ENCODE peak calls at places on chromosomes 12 and 14, in six cellular contexts. One of them, this sample, is unnamed.

GRCh38 chr12:1777798-1778197 is 42.6 kb upstream of the LRTM2 start:
- DNase-seq in K562: no peak
- DNase-seq in H1: no peak
- DNase-seq in HepG2: no peak
- DNase-seq in GM12891: no peak
- DNase-seq in GM12878: no peak
- DNase-seq in this sample: no peak

GRCh38 chr12:98440165-98440581 is 75.2 kb upstream of the TMPO start:
- DNase-seq in K562: peak; percentile 64
- DNase-seq in H1: no peak
- DNase-seq in HepG2: no peak
- DNase-seq in GM12891: no peak
- DNase-seq in GM12878: no peak
- DNase-seq in this sample: no peak

GRCh38 chr12:43655586-43655985 is 103.0 kb downstream of the PUS7L start:
- DNase-seq in K562: no peak
- DNase-seq in H1: no peak
- DNase-seq in HepG2: no peak
- DNase-seq in GM12891: no peak
- DNase-seq in GM12878: no peak
- DNase-seq in this sample: no peak

GRCh38 chr12:10453144-10453543 is at the start of gene KLRC1:
- DNase-seq in K562: no peak
- DNase-seq in H1: no peak
- DNase-seq in HepG2: no peak
- DNase-seq in GM12891: no peak
- DNase-seq in GM12878: no peak
- DNase-seq in this sample: no peak

GRCh38 chr12:14768823-14769405 is 34.4 kb downstream of the WBP11 start:
- DNase-seq in K562: no peak
- DNase-seq in H1: peak; percentile 50
- DNase-seq in HepG2: no peak
- DNase-seq in GM12891: no peak
- DNase-seq in GM12878: peak; percentile 30
- DNase-seq in this sample: peak; percentile 2

GRCh38 chr12:93025145-93026103 is 96.3 kb upstream of the EEA1 start:
- DNase-seq in K562: peak; percentile 28
- DNase-seq in H1: no peak
- DNase-seq in HepG2: no peak
- DNase-seq in GM12891: no peak
- DNase-seq in GM12878: peak; percentile 63
- DNase-seq in this sample: no peak

GRCh38 chr12:99605-100004 is 33.0 kb downstream of the IQSEC3 start:
- DNase-seq in K562: no peak
- DNase-seq in H1: no peak
- DNase-seq in HepG2: no peak
- DNase-seq in GM12891: no peak
- DNase-seq in GM12878: no peak
- DNase-seq in this sample: no peak

GRCh38 chr12:49200882-49201594 is 12.2 kb upstream of the TUBA1A start:
- DNase-seq in K562: peak; percentile 63
- DNase-seq in H1: no peak
- DNase-seq in HepG2: no peak
- DNase-seq in GM12891: peak; percentile 30
- DNase-seq in GM12878: peak; percentile 17
- DNase-seq in this sample: no peak

GRCh38 chr12:99418379-99418778 is 229.2 kb upstream of the GARIN6 start:
- DNase-seq in K562: no peak
- DNase-seq in H1: no peak
- DNase-seq in HepG2: no peak
- DNase-seq in GM12891: no peak
- DNase-seq in GM12878: no peak
- DNase-seq in this sample: no peak

GRCh38 chr12:14367097-14367661 is 1.7 kb downstream of the ATF7IP start:
- DNase-seq in K562: no peak
- DNase-seq in H1: no peak
- DNase-seq in HepG2: peak; percentile 29
- DNase-seq in GM12891: no peak
- DNase-seq in GM12878: peak; percentile 71
- DNase-seq in this sample: no peak

GRCh38 chr14:20657216-20658211 is 16.0 kb upstream of the OR6S1 start:
- DNase-seq in K562: peak; percentile 40
- DNase-seq in H1: peak; percentile 89
- DNase-seq in HepG2: peak; percentile 56
- DNase-seq in GM12891: no peak
- DNase-seq in GM12878: no peak
- DNase-seq in this sample: no peak

GRCh38 chr12:100900808-100901207 is 106.2 kb downstream of the ANO4 start:
- DNase-seq in K562: no peak
- DNase-seq in H1: no peak
- DNase-seq in HepG2: no peak
- DNase-seq in GM12891: no peak
- DNase-seq in GM12878: no peak
- DNase-seq in this sample: no peak

GRCh38 chr12:121697093-121697698 is 15.4 kb upstream of the TMEM120B start:
- DNase-seq in K562: peak; percentile 39
- DNase-seq in H1: no peak
- DNase-seq in HepG2: peak; percentile 53
- DNase-seq in GM12891: peak; percentile 26
- DNase-seq in GM12878: no peak
- DNase-seq in this sample: no peak

GRCh38 chr12:68434391-68435007 is 102.3 kb upstream of the MDM1 start:
- DNase-seq in K562: no peak
- DNase-seq in H1: no peak
- DNase-seq in HepG2: no peak
- DNase-seq in GM12891: no peak
- DNase-seq in GM12878: no peak
- DNase-seq in this sample: no peak

GRCh38 chr12:53931844-53932581 is 6.6 kb upstream of the HOXC13 start:
- DNase-seq in K562: no peak
- DNase-seq in H1: peak; percentile 38
- DNase-seq in HepG2: no peak
- DNase-seq in GM12891: no peak
- DNase-seq in GM12878: no peak
- DNase-seq in this sample: no peak

GRCh38 chr12:19971881-19972280 is 396.5 kb upstream of the PDE3A start:
- DNase-seq in K562: no peak
- DNase-seq in H1: no peak
- DNase-seq in HepG2: no peak
- DNase-seq in GM12891: no peak
- DNase-seq in GM12878: no peak
- DNase-seq in this sample: no peak

GRCh38 chr12:53051058-53051880 is 1.4 kb downstream of the TNS2 start:
- DNase-seq in K562: no peak
- DNase-seq in H1: no peak
- DNase-seq in HepG2: peak; percentile 82
- DNase-seq in GM12891: peak; percentile 3
- DNase-seq in GM12878: no peak
- DNase-seq in this sample: peak; percentile 8

GRCh38 chr12:11793896-11794295 is 144.4 kb downstream of the ETV6 start:
- DNase-seq in K562: no peak
- DNase-seq in H1: no peak
- DNase-seq in HepG2: no peak
- DNase-seq in GM12891: no peak
- DNase-seq in GM12878: no peak
- DNase-seq in this sample: no peak

GRCh38 chr12:43835264-43835655 is 621 bp upstream of the TMEM117 start:
- DNase-seq in K562: no peak
- DNase-seq in H1: no peak
- DNase-seq in HepG2: no peak
- DNase-seq in GM12891: no peak
- DNase-seq in GM12878: no peak
- DNase-seq in this sample: no peak

GRCh38 chr12:6829532-6830220 is 1.5 kb downstream of the P3H3 start:
- DNase-seq in K562: no peak
- DNase-seq in H1: peak; percentile 73
- DNase-seq in HepG2: peak; percentile 66
- DNase-seq in GM12891: no peak
- DNase-seq in GM12878: no peak
- DNase-seq in this sample: no peak
- TF ChIP-seq POLR2AphosphoS5 in K562: no peak
- TF ChIP-seq POLR2AphosphoS5 in H1: no peak
- TF ChIP-seq POLR2AphosphoS5 in HepG2: peak; percentile 78
- TF ChIP-seq POLR2AphosphoS5 in GM12891: no peak
- TF ChIP-seq POLR2AphosphoS5 in GM12878: no peak
- TF ChIP-seq POLR2AphosphoS5 in this sample: no peak

GRCh38 chr12:90321369-90321768 is 612.7 kb upstream of the ATP2B1 start:
- DNase-seq in K562: no peak
- DNase-seq in H1: no peak
- DNase-seq in HepG2: no peak
- DNase-seq in GM12891: no peak
- DNase-seq in GM12878: no peak
- DNase-seq in this sample: no peak
- TF ChIP-seq POLR2A in K562: no peak
- TF ChIP-seq POLR2A in H1: no peak
- TF ChIP-seq POLR2A in HepG2: no peak
- TF ChIP-seq POLR2A in GM12891: no peak
- TF ChIP-seq POLR2A in GM12878: no peak
- TF ChIP-seq POLR2A in this sample: no peak

GRCh38 chr12:59517522-59517921 is 78.3 kb upstream of the SLC16A7 start:
- DNase-seq in K562: no peak
- DNase-seq in H1: no peak
- DNase-seq in HepG2: no peak
- DNase-seq in GM12891: no peak
- DNase-seq in GM12878: no peak
- DNase-seq in this sample: no peak
- TF ChIP-seq TAF1 in K562: no peak
- TF ChIP-seq TAF1 in H1: no peak
- TF ChIP-seq TAF1 in HepG2: no peak
- TF ChIP-seq TAF1 in GM12891: no peak
- TF ChIP-seq TAF1 in GM12878: no peak
- TF ChIP-seq TAF1 in this sample: no peak

GRCh38 chr14:67940894-67941455 is 121.4 kb downstream of the RAD51B start:
- DNase-seq in K562: no peak
- DNase-seq in H1: no peak
- DNase-seq in HepG2: no peak
- DNase-seq in GM12891: no peak
- DNase-seq in GM12878: no peak
- DNase-seq in this sample: no peak
- TF ChIP-seq POLR2AphosphoS5 in K562: no peak
- TF ChIP-seq POLR2AphosphoS5 in H1: no peak
- TF ChIP-seq POLR2AphosphoS5 in HepG2: no peak
- TF ChIP-seq POLR2AphosphoS5 in GM12891: no peak
- TF ChIP-seq POLR2AphosphoS5 in GM12878: no peak
- TF ChIP-seq POLR2AphosphoS5 in this sample: no peak

DNA sequence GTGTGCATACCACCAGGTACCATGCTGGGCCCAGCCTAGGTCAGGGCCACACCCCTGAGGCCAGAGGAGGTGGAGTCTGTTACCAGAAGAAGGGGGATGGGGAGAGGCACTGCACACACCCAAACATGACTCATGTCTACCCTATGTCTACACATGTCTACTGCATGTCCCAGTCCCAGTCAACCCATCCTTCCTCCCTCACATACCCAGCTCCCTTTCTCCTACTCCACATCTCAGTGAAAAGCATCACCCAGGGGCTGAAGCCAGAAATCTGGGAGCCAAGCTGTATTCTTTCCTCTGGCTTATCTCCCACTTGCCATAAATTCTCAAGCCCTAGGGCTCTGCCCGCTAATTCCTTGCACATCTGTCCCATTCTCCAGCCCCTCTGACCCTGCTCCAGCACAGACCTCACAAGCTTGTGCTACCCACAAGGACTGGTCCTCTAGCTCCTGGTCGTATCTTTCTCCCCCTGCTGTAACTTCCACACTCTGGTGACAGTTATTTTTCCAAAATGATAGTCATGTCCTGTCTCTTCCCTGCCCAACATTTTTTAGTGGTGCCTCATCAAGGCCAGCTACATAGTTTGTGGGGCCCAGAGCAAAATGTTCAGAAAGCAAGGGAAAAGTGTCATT is 18.0 kb upstream of the APPL2 start:
- DNase-seq in K562: peak; percentile 18
- DNase-seq in H1: no peak
- DNase-seq in HepG2: peak; percentile 23
- DNase-seq in GM12891: no peak
- DNase-seq in GM12878: no peak
- DNase-seq in this sample: no peak
- TF ChIP-seq POLR2A in K562: no peak
- TF ChIP-seq POLR2A in H1: no peak
- TF ChIP-seq POLR2A in HepG2: no peak
- TF ChIP-seq POLR2A in GM12891: no peak
- TF ChIP-seq POLR2A in GM12878: no peak
- TF ChIP-seq POLR2A in this sample: no peak

GRCh38 chr12:25433581-25434325 is 119.3 kb downstream of the LMNTD1 start:
- DNase-seq in K562: no peak
- DNase-seq in H1: no peak
- DNase-seq in HepG2: no peak
- DNase-seq in GM12891: no peak
- DNase-seq in GM12878: no peak
- DNase-seq in this sample: no peak
- TF ChIP-seq TAF1 in K562: no peak
- TF ChIP-seq TAF1 in H1: no peak
- TF ChIP-seq TAF1 in HepG2: no peak
- TF ChIP-seq TAF1 in GM12891: no peak
- TF ChIP-seq TAF1 in GM12878: no peak
- TF ChIP-seq TAF1 in this sample: no peak

GRCh38 chr12:25767613-25768012 is 190.9 kb upstream of the RASSF8 start:
- DNase-seq in K562: no peak
- DNase-seq in H1: no peak
- DNase-seq in HepG2: no peak
- DNase-seq in GM12891: no peak
- DNase-seq in GM12878: no peak
- DNase-seq in this sample: no peak
- TF ChIP-seq POLR2AphosphoS5 in K562: no peak
- TF ChIP-seq POLR2AphosphoS5 in H1: no peak
- TF ChIP-seq POLR2AphosphoS5 in HepG2: no peak
- TF ChIP-seq POLR2AphosphoS5 in GM12891: no peak
- TF ChIP-seq POLR2AphosphoS5 in GM12878: no peak
- TF ChIP-seq POLR2AphosphoS5 in this sample: no peak

DNA sequence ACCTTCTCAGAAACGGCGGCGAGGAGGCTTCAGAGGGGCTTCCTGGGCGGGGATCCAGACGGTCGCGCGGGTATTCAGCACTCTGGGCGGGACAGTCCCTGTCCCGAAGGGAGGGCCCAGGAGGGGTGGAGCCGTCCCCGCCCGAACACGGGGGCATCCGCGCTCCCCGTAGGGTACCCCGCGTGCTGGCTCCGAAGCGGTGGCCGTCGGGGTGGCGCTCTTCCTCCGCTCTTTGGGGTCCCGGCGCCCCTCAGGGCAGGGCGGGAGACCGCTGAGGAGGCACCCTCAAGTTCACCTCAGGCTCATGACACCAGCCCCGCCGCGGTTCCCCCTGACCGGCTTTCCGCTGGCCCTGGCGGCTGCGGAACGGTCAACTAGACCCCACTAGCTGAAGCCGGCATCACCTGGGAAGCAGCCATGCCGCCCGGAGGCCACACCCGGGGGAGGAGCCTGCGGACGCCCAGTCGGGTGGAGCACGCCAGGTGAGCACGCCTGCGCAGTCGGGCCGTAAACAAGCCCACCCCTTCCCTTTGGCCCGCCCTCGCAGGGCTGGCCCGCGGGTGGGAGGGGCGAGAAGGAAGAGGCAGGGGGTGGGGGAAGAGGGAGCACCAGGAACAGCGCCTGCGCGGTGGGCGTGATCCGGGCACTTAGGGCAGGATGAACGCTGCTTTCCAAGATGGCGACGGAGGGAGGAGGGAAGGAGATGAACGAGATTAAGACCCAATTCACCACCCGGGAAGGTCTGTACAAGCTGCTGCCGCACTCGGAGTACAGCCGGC is at the start of gene WDR20:
- DNase-seq in K562: peak; percentile 97
- DNase-seq in H1: peak; percentile 100
- DNase-seq in HepG2: peak; percentile 95
- DNase-seq in GM12891: peak; percentile 98
- DNase-seq in GM12878: peak; percentile 93
- DNase-seq in this sample: peak; percentile 93
- TF ChIP-seq POLR2A in K562: peak; percentile 83
- TF ChIP-seq POLR2A in H1: peak; percentile 88
- TF ChIP-seq POLR2A in HepG2: peak; percentile 71
- TF ChIP-seq POLR2A in GM12891: peak; percentile 87
- TF ChIP-seq POLR2A in GM12878: peak; percentile 84
- TF ChIP-seq POLR2A in this sample: peak; percentile 86

This sample was measured in GM12892.